ENCODE peak calls at places on chromosomes 16 and 17, in four cellular contexts. P is epithelial cell of esophagus; F is activated effector memory CD4-positive, alpha-beta T cell treated with Interleukin-2 at 50 U/mL for 16 hours; W is head of caudate nucleus. L is an unnamed sample.

GRCh38 chr17:28405632-28406477 is at the start of gene SLC46A1:
- DNase-seq in F (peak), P (peak), W (peak), L (peak)

GRCh38 chr16:67404740-67405226 is 11.5 kb upstream of the TPPP3 start:
- DNase-seq in F (no peak), P (peak), W (no peak), L (no peak)

GRCh38 chr16:29809850-29810698 is 1.9 kb upstream of the PRRT2 start:
- DNase-seq in F (no peak), W (no peak), P (no peak), L (no peak)

GRCh38 chr17:43936434-43936833 is 5.8 kb downstream of the PPY start:
- DNase-seq in W (no peak), F (no peak), P (peak), L (no peak)

GRCh38 chr16:23145608-23146007 is 3.6 kb downstream of the USP31 start:
- DNase-seq in P (peak), W (no peak), F (no peak), L (no peak)

GRCh38 chr16:79897444-79898146 is 297.1 kb upstream of the MAF start:
- DNase-seq in P (no peak), F (no peak), W (no peak), L (no peak)

GRCh38 chr17:75517277-75517865 is 1.0 kb downstream of the TSEN54 start:
- DNase-seq in P (peak), W (no peak), F (no peak), L (no peak)

GRCh38 chr17:34226011-34226410 is 29.1 kb upstream of the CCL2 start:
- DNase-seq in F (no peak), P (no peak), W (no peak), L (no peak)

GRCh38 chr16:18950469-18951185 is 24.4 kb upstream of the SMG1 start:
- DNase-seq in F (no peak), W (no peak), P (no peak), L (no peak)

GRCh38 chr17:7241047-7241733 is 1.1 kb downstream of the GABARAP start:
- DNase-seq in P (no peak), F (no peak), W (no peak), L (no peak)

GRCh38 chr16:16120044-16120381 is 103.3 kb downstream of the ABCC6 start:
- DNase-seq in F (no peak), P (no peak), W (no peak), L (no peak)

GRCh38 chr17:42111901-42112551 is 488 bp downstream of the DHX58 start:
- DNase-seq in W (no peak), P (peak), F (no peak), L (no peak)

GRCh38 chr16:50537533-50538290 is 10.5 kb upstream of the NKD1 start:
- DNase-seq in F (no peak), P (peak), W (no peak), L (no peak)

GRCh38 chr16:11530171-11530940 is 56.4 kb downstream of the LITAF start:
- DNase-seq in F (no peak), W (no peak), P (no peak), L (no peak)

GRCh38 chr17:71777048-71777638 is 343.7 kb upstream of the SOX9 start:
- DNase-seq in F (no peak), P (no peak), W (no peak), L (no peak)

GRCh38 chr17:13395872-13396271 is 205.9 kb downstream of the HS3ST3A1 start:
- DNase-seq in W (no peak), P (peak), F (no peak), L (no peak)

GRCh38 chr17:28983286-28984240 is 22.3 kb downstream of the SEZ6 start:
- DNase-seq in P (no peak), W (peak), F (no peak), L (peak)

GRCh38 chr16:3101018-3101840 is 2.1 kb upstream of the ZSCAN10 start:
- DNase-seq in P (peak), W (no peak), F (no peak), L (peak)

GRCh38 chr17:73015722-73016276 is 76.7 kb downstream of the SLC39A11 start:
- DNase-seq in W (no peak), F (no peak), P (no peak), L (no peak)

GRCh38 chr17:72515291-72516065 is 394.7 kb downstream of the SOX9 start:
- DNase-seq in P (no peak), W (no peak), F (no peak), L (peak)

GRCh38 chr16:83983491-83983890 is 15.4 kb downstream of the NECAB2 start:
- DNase-seq in W (no peak), P (no peak), F (no peak), L (no peak)

GRCh38 chr17:73548620-73549311 is 95.5 kb downstream of the SDK2 start:
- DNase-seq in F (no peak), W (no peak), P (peak), L (no peak)

GRCh38 chr17:4407851-4408250 is 25.9 kb upstream of the SPNS3 start:
- DNase-seq in P (peak), F (no peak), W (no peak), L (peak)

GRCh38 chr16:72884573-72884972 is 163.4 kb downstream of the ZFHX3 start:
- DNase-seq in P (no peak), W (no peak), F (no peak), L (no peak)

GRCh38 chr16:56460101-56460500 is 8.7 kb downstream of the OGFOD1 start:
- DNase-seq in P (no peak), F (no peak), W (no peak), L (no peak)

GRCh38 chr16:66774981-66775380 is 23.6 kb upstream of the DYNC1LI2 start:
- DNase-seq in W (no peak), F (no peak), P (no peak), L (no peak)